ENCODE peak calls at places on chromosomes 7 and 10, in five cellular contexts. N is AG10803, K is colonic mucosa, G is GM13977, S is astrocyte of the spinal cord. T is an unnamed sample.

GRCh38 chr10:114825513-114826253 is 4.1 kb downstream of the FHIP2A start:
- DNase-seq in K (no peak), N (peak), S (peak), G (peak), T (peak)

GRCh38 chr7:157037028-157037427 is 26.6 kb upstream of the MNX1 start:
- DNase-seq in S (no peak), K (no peak), N (no peak), G (no peak), T (no peak)

GRCh38 chr10:110758898-110759297 is 112.8 kb upstream of the PDCD4 start:
- DNase-seq in G (no peak), K (peak), S (peak), N (peak), T (no peak)

GRCh38 chr10:2839081-2839725 is 228.1 kb upstream of the PFKP start:
- DNase-seq in N (peak), G (peak), S (no peak), K (peak), T (peak)

GRCh38 chr10:100004805-100005510 is 4.8 kb downstream of the DNMBP start:
- DNase-seq in S (no peak), G (no peak), N (peak), K (no peak), T (no peak)

GRCh38 chr7:30831936-30832335 is 60.7 kb downstream of the MINDY4 start:
- DNase-seq in S (no peak), N (no peak), G (no peak), K (no peak), T (no peak)

GRCh38 chr10:33570495-33570894 is 236.0 kb upstream of the NRP1 start:
- DNase-seq in K (no peak), G (no peak), S (no peak), N (no peak), T (no peak)

GRCh38 chr10:75683158-75683557 is 251.7 kb downstream of the LRMDA start:
- DNase-seq in S (no peak), K (no peak), G (no peak), N (no peak), T (no peak)

GRCh38 chr10:31582365-31583052 is 263.5 kb downstream of the ZEB1 start:
- DNase-seq in G (no peak), K (no peak), N (peak), S (peak), T (no peak)

GRCh38 chr10:20276127-20276979 is 460.1 kb downstream of the PLXDC2 start:
- DNase-seq in G (no peak), S (no peak), N (no peak), K (no peak), T (no peak)

GRCh38 chr7:76356115-76356514 is 2.7 kb downstream of the YWHAG start:
- DNase-seq in N (no peak), S (no peak), K (no peak), G (no peak), T (no peak)

GRCh38 chr10:72145657-72146450 is 57.5 kb upstream of the SPOCK2 start:
- DNase-seq in S (no peak), G (no peak), K (no peak), N (no peak), T (no peak)

GRCh38 chr10:75397571-75397921 is 4.0 kb downstream of the ZNF503 start:
- DNase-seq in S (peak), K (no peak), G (peak), N (no peak), T (no peak)

GRCh38 chr7:28986723-28987122 is 28.6 kb upstream of the TRIL start:
- DNase-seq in G (no peak), N (peak), K (no peak), S (peak), T (no peak)

GRCh38 chr10:4661572-4662255 is 164.3 kb upstream of the AKR1E2 start:
- DNase-seq in K (peak), G (no peak), N (peak), S (no peak), T (no peak)

GRCh38 chr10:51743146-51743545 is 43.8 kb upstream of the CSTF2T start:
- DNase-seq in S (no peak), K (no peak), G (no peak), N (peak), T (no peak)

GRCh38 chr7:21944616-21945373 is 904 bp downstream of the CDCA7L start:
- DNase-seq in N (peak), K (peak), S (peak), G (peak), T (no peak)
- TF ChIP-seq CTCF in N (no peak), K (no peak), S (no peak), G (no peak), T (no peak)

DNA sequence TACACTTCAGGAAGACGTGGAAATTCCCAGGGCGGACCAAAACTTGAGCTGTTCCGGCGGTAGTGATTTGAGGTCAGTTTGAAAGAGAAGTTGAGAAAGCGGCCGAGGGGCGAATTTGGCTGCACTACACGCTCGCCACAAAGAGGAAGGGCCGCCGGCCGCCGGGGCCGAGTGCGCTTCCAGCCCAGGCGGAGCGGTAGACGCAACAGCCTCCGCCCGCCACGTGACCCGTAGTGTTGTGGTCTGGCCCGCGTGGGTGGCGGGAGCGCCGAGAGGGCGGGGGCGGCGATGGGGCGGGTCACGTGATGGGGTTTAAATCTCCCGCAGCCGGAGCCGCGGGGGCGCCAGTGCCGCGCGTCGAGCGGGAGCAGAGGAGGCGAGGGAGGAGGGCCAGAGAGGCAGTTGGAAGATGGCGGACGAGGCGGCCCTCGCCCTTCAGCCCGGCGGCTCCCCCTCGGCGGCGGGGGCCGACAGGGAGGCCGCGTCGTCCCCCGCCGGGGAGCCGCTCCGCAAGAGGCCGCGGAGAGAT is at the start of gene SIRT1:
- DNase-seq in S (peak), K (peak), N (peak), G (peak), T (peak)
- TF ChIP-seq CTCF in S (no peak), K (no peak), N (no peak), G (peak), T (no peak)

DNA sequence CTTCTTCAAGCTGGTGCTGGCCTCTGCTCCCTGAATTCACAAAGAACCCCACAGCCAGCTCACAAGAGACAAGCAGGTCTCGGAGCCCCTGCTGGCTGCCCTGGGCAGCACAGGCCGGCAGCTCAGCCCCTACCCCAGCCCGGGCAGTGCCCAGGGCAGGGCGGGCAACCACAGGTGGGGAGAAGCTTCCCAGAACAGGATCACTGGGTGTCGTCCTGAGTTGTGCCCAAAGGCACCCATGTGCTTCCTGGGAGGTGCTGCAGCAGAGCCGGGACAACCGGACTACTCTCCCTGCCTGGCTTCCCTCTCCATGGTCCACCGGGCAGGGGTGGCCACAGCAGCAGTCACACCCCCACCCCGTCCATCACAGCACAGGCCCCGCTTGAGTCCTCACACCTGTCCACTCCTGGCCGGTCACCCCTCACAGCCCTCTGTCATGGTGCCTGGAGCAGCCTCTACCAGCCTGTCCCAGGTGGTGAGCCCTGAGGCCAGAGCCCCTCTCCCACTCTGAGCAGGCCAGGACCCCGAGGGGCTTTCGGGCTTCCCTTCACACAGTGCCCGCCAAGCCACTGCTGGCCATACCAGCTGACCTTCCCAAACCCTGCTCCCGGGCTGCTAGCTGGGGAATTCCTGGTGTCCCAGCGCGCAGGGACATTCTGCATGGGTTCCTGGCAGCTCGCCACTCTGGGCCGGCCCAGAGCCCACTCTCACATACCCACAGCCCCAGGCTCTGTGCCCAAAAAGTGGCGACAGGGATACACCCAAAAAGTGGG is 3.1 kb downstream of the RASGEF1A start:
- DNase-seq in N (no peak), K (no peak), G (peak), S (no peak), T (no peak)
- TF ChIP-seq CTCF in N (peak), K (no peak), G (no peak), S (peak), T (no peak)

GRCh38 chr10:14774214-14774580 is 500 bp downstream of the FAM107B start:
- DNase-seq in S (no peak), N (no peak), G (no peak), K (no peak), T (no peak)

GRCh38 chr10:14774797-14775196 is at the start of gene FAM107B:
- DNase-seq in N (no peak), S (no peak), G (no peak), K (no peak), T (no peak)

GRCh38 chr10:14772399-14772798 is 2.3 kb downstream of the FAM107B start:
- DNase-seq in N (no peak), G (no peak), S (no peak), K (no peak), T (no peak)

GRCh38 chr10:14775656-14776055 is 959 bp upstream of the FAM107B start:
- DNase-seq in G (no peak), N (no peak), K (no peak), S (no peak), T (no peak)

GRCh38 chr10:14773551-14774213 is 1.0 kb downstream of the FAM107B start:
- DNase-seq in N (no peak), G (no peak), S (no peak), K (no peak), T (no peak)
- TF ChIP-seq CTCF in N (no peak), G (no peak), S (no peak), K (peak), T (no peak)

DNA sequence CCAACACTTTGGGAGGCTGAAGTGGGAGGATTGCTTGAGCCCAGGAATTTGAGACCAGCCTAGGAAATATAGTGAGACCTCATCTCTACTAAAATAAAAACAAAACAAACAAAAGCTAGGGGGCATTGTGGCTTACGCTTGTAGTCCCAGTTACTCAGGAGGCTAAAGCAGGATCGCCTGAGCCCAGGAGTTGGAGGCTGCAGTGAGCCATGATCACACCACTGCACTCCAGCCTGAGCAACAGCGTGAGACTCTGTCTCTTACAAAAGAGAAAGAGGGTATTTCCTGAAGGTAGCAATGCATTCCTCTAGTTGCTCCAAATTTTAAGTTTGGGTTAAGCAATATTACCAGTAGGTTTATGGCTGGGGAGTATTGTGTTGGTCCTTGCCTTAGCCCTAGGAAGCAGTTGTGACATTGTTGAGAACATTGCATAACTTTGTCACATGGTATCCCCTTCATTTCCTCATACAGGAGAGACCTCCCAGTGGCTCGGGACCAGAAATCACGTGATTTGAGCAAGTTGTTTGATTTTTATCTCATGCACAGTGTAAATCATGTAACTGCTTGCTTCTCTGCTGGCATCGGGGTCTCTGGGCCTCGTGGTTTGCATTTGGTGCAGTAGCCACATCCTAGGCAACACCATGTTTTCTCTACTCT is 23.3 kb upstream of the SMARCD3 start:
- DNase-seq in N (peak), K (peak), G (no peak), S (no peak), T (no peak)
- TF ChIP-seq CTCF in N (no peak), K (no peak), G (no peak), S (no peak), T (no peak)